ENCODE peak calls at places on chromosome 17, in ten cellular contexts. Y, W, J, P, A, L, G, M, K and X are unnamed samples.

GRCh38 chr17:36937961-36938565 is 788 bp downstream of the LHX1 start:
- DNase-seq in Y (peak; percentile 68), W (peak; percentile 78), J (no peak), P (no peak), A (no peak), L (no peak), G (no peak), M (no peak), K (no peak), X (no peak)

GRCh38 chr17:33038740-33039139 is 47.1 kb downstream of the SPACA3 start:
- DNase-seq in Y (peak; percentile 80), W (peak; percentile 88), J (no peak), P (no peak), A (no peak), L (no peak), G (no peak), M (peak; percentile 64), K (peak; percentile 48), X (no peak)

GRCh38 chr17:56478836-56479447 is 114.6 kb upstream of the NOG start:
- DNase-seq in Y (peak; percentile 75), W (peak; percentile 30), J (no peak), P (no peak), A (peak; percentile 42), L (no peak), G (no peak), M (peak; percentile 8), K (peak; percentile 9), X (no peak)

GRCh38 chr17:5260542-5260941 is 21.5 kb upstream of the RABEP1 start:
- DNase-seq in Y (no peak), W (no peak), J (no peak), P (no peak), A (no peak), L (no peak), G (no peak), M (no peak), K (no peak), X (no peak)

GRCh38 chr17:60602385-60602742 is 2.4 kb downstream of the PPM1D start:
- DNase-seq in Y (no peak), W (no peak), J (no peak), P (no peak), A (no peak), L (no peak), G (no peak), M (no peak), K (no peak), X (no peak)

GRCh38 chr17:17693253-17693954 is 12.1 kb downstream of the RAI1 start:
- DNase-seq in Y (peak; percentile 71), W (peak; percentile 85), J (no peak), P (peak; percentile 53), A (no peak), L (peak; percentile 90), G (no peak), M (no peak), K (peak; percentile 58), X (no peak)

GRCh38 chr17:19243838-19244237 is 6.7 kb downstream of the EPN2 start:
- DNase-seq in Y (no peak), W (no peak), J (no peak), P (no peak), A (no peak), L (no peak), G (peak; percentile 41), M (no peak), K (no peak), X (no peak)

GRCh38 chr17:12041316-12041715 is 20.6 kb downstream of the MAP2K4 start:
- DNase-seq in Y (no peak), W (no peak), J (no peak), P (no peak), A (no peak), L (no peak), G (no peak), M (no peak), K (no peak), X (no peak)

GRCh38 chr17:9842057-9842758 is 16.5 kb downstream of the GLP2R start:
- DNase-seq in Y (no peak), W (no peak), J (no peak), P (no peak), A (no peak), L (peak; percentile 27), G (peak; percentile 95), M (no peak), K (no peak), X (no peak)

GRCh38 chr17:63497708-63498483 is 21.0 kb downstream of the ACE start:
- DNase-seq in Y (peak; percentile 85), W (peak; percentile 88), J (no peak), P (no peak), A (peak; percentile 15), L (no peak), G (no peak), M (no peak), K (peak; percentile 88), X (no peak)

GRCh38 chr17:74010903-74011302 is 192.6 kb upstream of the RPL38 start:
- DNase-seq in Y (no peak), W (no peak), J (no peak), P (no peak), A (no peak), L (no peak), G (no peak), M (no peak), K (no peak), X (no peak)

GRCh38 chr17:68054296-68054900 is 18.9 kb downstream of the KPNA2 start:
- DNase-seq in Y (no peak), W (no peak), J (no peak), P (no peak), A (no peak), L (peak; percentile 32), G (no peak), M (no peak), K (no peak), X (no peak)

GRCh38 chr17:35866356-35866950 is 2.2 kb downstream of the HEATR9 start:
- DNase-seq in Y (no peak), W (no peak), J (no peak), P (no peak), A (no peak), L (no peak), G (no peak), M (no peak), K (no peak), X (no peak)

GRCh38 chr17:57044976-57045867 is 39.8 kb upstream of the AKAP1 start:
- DNase-seq in Y (no peak), W (peak; percentile 37), J (no peak), P (no peak), A (no peak), L (no peak), G (no peak), M (no peak), K (peak; percentile 11), X (no peak)

GRCh38 chr17:64155751-64156544 is 26.0 kb upstream of the ERN1 start:
- DNase-seq in Y (no peak), W (peak; percentile 27), J (no peak), P (no peak), A (no peak), L (peak; percentile 77), G (peak; percentile 83), M (no peak), K (no peak), X (no peak)

GRCh38 chr17:11330871-11331270 is 89.9 kb downstream of the SHISA6 start:
- DNase-seq in Y (no peak), W (peak; percentile 74), J (no peak), P (no peak), A (no peak), L (no peak), G (no peak), M (peak; percentile 14), K (no peak), X (no peak)

GRCh38 chr17:46732754-46733398 is 85.6 kb downstream of the WNT3 start:
- DNase-seq in Y (peak; percentile 91), W (peak; percentile 65), J (no peak), P (no peak), A (no peak), L (no peak), G (no peak), M (peak; percentile 89), K (no peak), X (no peak)

GRCh38 chr17:65545708-65546523 is 15.5 kb downstream of the AXIN2 start:
- DNase-seq in Y (no peak), W (peak; percentile 58), J (no peak), P (no peak), A (no peak), L (no peak), G (peak; percentile 53), M (peak; percentile 88), K (no peak), X (no peak)
- H3K36me3 ChIP-seq in Y (peaks cover 15% of the 10 kb centered on the region), W (peaks cover 6% of the 10 kb centered on the region), J (peaks cover 8% of the 10 kb centered on the region), P (no peaks in the 10 kb centered on the region), A (no peaks in the 10 kb centered on the region), L (peaks cover 27% of the 10 kb centered on the region), G (no peaks in the 10 kb centered on the region), M (peaks cover 85% of the 10 kb centered on the region), K (no peaks in the 10 kb centered on the region), X (peaks cover 54% of the 10 kb centered on the region)

GRCh38 chr17:40442392-40443195 is 656 bp upstream of the IGFBP4 start:
- DNase-seq in Y (peak; percentile 66), W (peak; percentile 75), J (no peak), P (no peak), A (no peak), L (no peak), G (peak; percentile 84), M (no peak), K (no peak), X (no peak)
- H3K4me3 ChIP-seq in Y (peak overlapping the region; percentile 83), W (peak overlapping the region; percentile 53), J (no peak overlapping the region), P (peak overlapping the region; percentile 83), A (no peak overlapping the region), L (peak overlapping the region; percentile 68), G (peak overlapping the region; percentile 93), M (peak overlapping the region; percentile 75), K (peak overlapping the region; percentile 91), X (peak overlapping the region; percentile 61)

DNA sequence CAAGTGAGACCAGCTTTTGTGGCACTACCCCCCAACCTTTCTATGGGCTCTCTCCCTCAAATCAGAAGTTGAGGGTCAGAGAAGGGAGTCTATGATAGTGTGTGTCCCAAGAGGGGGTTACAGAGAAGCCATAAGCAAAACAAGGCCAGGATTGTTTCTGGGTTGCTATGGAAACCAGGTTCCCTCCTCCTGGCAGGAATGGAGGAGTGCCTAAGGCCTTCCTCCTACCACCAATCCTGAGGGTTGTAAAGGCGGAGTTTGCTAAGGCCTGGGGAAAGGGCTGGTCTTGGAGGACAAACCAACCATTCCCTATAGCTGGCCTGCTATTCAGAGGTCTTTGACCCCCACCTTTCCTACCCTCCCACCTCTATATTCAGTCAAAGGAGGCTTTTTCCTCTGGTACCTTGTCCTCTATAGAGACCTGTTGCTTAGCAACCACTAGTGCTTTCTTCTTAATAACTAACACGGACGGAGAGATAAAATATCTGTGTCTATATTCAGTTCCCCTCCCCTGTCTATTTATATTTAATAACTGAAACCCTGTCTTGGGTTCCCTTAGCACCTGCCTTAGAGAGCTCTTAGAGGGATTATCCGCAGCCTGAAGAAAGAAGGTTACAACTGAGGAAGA is 43.4 kb downstream of the NEUROD2 start:
- DNase-seq in Y (peak; percentile 95), W (peak; percentile 91), J (no peak), P (no peak), A (no peak), L (no peak), G (no peak), M (peak; percentile 73), K (peak; percentile 21), X (no peak)
- H3K36me3 ChIP-seq in Y (no peaks in the 10 kb centered on the region), W (no peaks in the 10 kb centered on the region), J (peaks cover 46% of the 10 kb centered on the region), P (peaks cover 33% of the 10 kb centered on the region), A (no peaks in the 10 kb centered on the region), L (peaks cover 79% of the 10 kb centered on the region), G (no peaks in the 10 kb centered on the region), M (peaks cover 53% of the 10 kb centered on the region), K (no peaks in the 10 kb centered on the region), X (peaks cover 42% of the 10 kb centered on the region)

DNA sequence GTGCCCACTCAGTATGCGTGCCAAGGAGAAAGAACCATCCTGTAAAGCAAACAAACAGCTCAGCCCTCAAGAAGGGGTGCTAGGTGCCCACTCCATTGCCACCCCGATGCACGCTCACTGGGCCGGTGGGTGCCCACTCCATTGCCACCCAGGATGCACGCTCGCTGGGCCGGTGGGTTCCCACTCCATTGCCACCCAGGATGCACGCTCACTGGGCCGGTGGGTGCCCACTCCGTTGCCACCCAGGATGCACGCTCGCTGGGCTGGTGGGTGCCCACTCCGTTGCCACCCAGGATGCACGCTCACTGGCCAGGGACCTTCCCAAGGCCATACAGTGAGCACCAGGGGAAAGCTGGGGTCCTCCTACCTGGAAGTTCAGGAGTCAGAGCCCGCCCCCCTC is 28.1 kb downstream of the HASPIN start:
- DNase-seq in Y (no peak), W (no peak), J (no peak), P (no peak), A (no peak), L (no peak), G (no peak), M (no peak), K (no peak), X (no peak)
- H3K4me3 ChIP-seq in Y (no peak overlapping the region), W (no peak overlapping the region), J (no peak overlapping the region), P (no peak overlapping the region), A (no peak overlapping the region), L (no peak overlapping the region), G (no peak overlapping the region), M (no peak overlapping the region), K (no peak overlapping the region), X (no peak overlapping the region)